ENCODE peak calls at places on chromosomes 3 and 15, in four cellular contexts. One of them, this sample, is unnamed.

GRCh38 chr15:29422606-29423005 is 153.0 kb upstream of the NSMCE3 start:
- DNase-seq in iris pigment epithelial cell: no peak
- DNase-seq in neural crest cell: no peak
- DNase-seq in T47D: no peak
- DNase-seq in this sample: no peak

GRCh38 chr3:117006123-117006522 is 296.5 kb downstream of the TUSC7 start:
- DNase-seq in T47D: no peak
- DNase-seq in neural crest cell: no peak
- DNase-seq in iris pigment epithelial cell: no peak
- DNase-seq in this sample: no peak

GRCh38 chr15:39312984-39313383 is 267.9 kb upstream of the THBS1 start:
- DNase-seq in neural crest cell: no peak
- DNase-seq in T47D: peak
- DNase-seq in iris pigment epithelial cell: peak
- DNase-seq in this sample: no peak

GRCh38 chr3:43867673-43868072 is 176.9 kb downstream of the ABHD5 start:
- DNase-seq in T47D: no peak
- DNase-seq in iris pigment epithelial cell: peak
- DNase-seq in neural crest cell: no peak
- DNase-seq in this sample: no peak

GRCh38 chr3:9121366-9121765 is 128.1 kb downstream of the SRGAP3 start:
- DNase-seq in neural crest cell: peak
- DNase-seq in T47D: no peak
- DNase-seq in iris pigment epithelial cell: no peak
- DNase-seq in this sample: peak

GRCh38 chr3:114850913-114851312 is 296.2 kb downstream of the ZBTB20 start:
- DNase-seq in T47D: no peak
- DNase-seq in iris pigment epithelial cell: no peak
- DNase-seq in neural crest cell: no peak
- DNase-seq in this sample: no peak

GRCh38 chr3:39903253-39903652 is 93.8 kb downstream of the MYRIP start:
- DNase-seq in T47D: no peak
- DNase-seq in neural crest cell: no peak
- DNase-seq in iris pigment epithelial cell: no peak
- DNase-seq in this sample: no peak

GRCh38 chr15:67152429-67152828 is 87.0 kb downstream of the SMAD3 start:
- DNase-seq in neural crest cell: no peak
- DNase-seq in T47D: no peak
- DNase-seq in iris pigment epithelial cell: no peak
- DNase-seq in this sample: no peak

GRCh38 chr15:67127925-67128324 is 62.5 kb downstream of the SMAD3 start:
- DNase-seq in T47D: no peak
- DNase-seq in iris pigment epithelial cell: peak
- DNase-seq in neural crest cell: no peak
- DNase-seq in this sample: no peak

GRCh38 chr3:112740800-112741199 is 99.9 kb upstream of the CCDC80 start:
- DNase-seq in iris pigment epithelial cell: no peak
- DNase-seq in T47D: no peak
- DNase-seq in neural crest cell: no peak
- DNase-seq in this sample: no peak

GRCh38 chr3:155014953-155015352 is 65.2 kb upstream of the MME start:
- DNase-seq in T47D: no peak
- DNase-seq in iris pigment epithelial cell: no peak
- DNase-seq in neural crest cell: no peak
- DNase-seq in this sample: no peak

GRCh38 chr3:112143251-112143650 is 10.2 kb upstream of the GCSAM start:
- DNase-seq in iris pigment epithelial cell: no peak
- DNase-seq in neural crest cell: no peak
- DNase-seq in T47D: no peak
- DNase-seq in this sample: no peak

GRCh38 chr3:58120075-58120812 is 90.5 kb downstream of the DNASE1L3 start:
- DNase-seq in neural crest cell: no peak
- DNase-seq in iris pigment epithelial cell: peak
- DNase-seq in T47D: no peak
- DNase-seq in this sample: peak

GRCh38 chr3:165336786-165337185 is 140.6 kb upstream of the SLITRK3 start:
- DNase-seq in T47D: no peak
- DNase-seq in iris pigment epithelial cell: no peak
- DNase-seq in neural crest cell: no peak
- DNase-seq in this sample: no peak

GRCh38 chr3:64667138-64667537 is 20.7 kb downstream of the ADAMTS9 start:
- DNase-seq in T47D: no peak
- DNase-seq in iris pigment epithelial cell: peak
- DNase-seq in neural crest cell: no peak
- DNase-seq in this sample: peak

GRCh38 chr3:197520311-197521276 is 35.2 kb downstream of the BDH1 start:
- DNase-seq in T47D: no peak
- DNase-seq in neural crest cell: no peak
- DNase-seq in iris pigment epithelial cell: peak
- DNase-seq in this sample: peak

GRCh38 chr3:112931737-112932521 is 43.0 kb downstream of the CD200R1 start:
- DNase-seq in T47D: no peak
- DNase-seq in neural crest cell: no peak
- DNase-seq in iris pigment epithelial cell: no peak
- DNase-seq in this sample: no peak

GRCh38 chr15:58770519-58770856 is 614 bp upstream of the MINDY2 start:
- DNase-seq in T47D: no peak
- DNase-seq in neural crest cell: no peak
- DNase-seq in iris pigment epithelial cell: peak
- DNase-seq in this sample: no peak